ENCODE peak calls at places on chromosomes 7 and 10, in six cellular contexts. Y is activated naive CD4-positive, alpha-beta T cell treated with anti-CD3 and anti-CD28 coated beads, Interleukin-2, amount 50 U/mL, for 16 hours; R is activated CD8-positive, alpha-beta memory T cell treated with anti-CD3 and anti-CD28 coated beads for 24 hours; M is stimulated activated CD4-positive, alpha-beta T cell treated with anti-CD3 and anti-CD28 coated beads, Interleukin-1b, Interleukin-23, amount 100 ng/mL, for 1 hour; F is NCI-H2081; A is Right ventricle myocardium superior. L is an unnamed sample.

GRCh38 chr7:15015545-15016314 is 113.2 kb upstream of the DGKB start:
- DNase-seq in Y (no peak), R (no peak), M (no peak), F (peak; percentile 91), A (no peak), L (no peak)

GRCh38 chr10:50219646-50220045 is 31.7 kb downstream of the ASAH2 start:
- DNase-seq in Y (no peak), R (no peak), M (no peak), F (no peak), A (no peak), L (no peak)

GRCh38 chr10:106267591-106267990 is 896.9 kb downstream of the SORCS1 start:
- DNase-seq in Y (no peak), R (no peak), M (no peak), F (no peak), A (no peak), L (no peak)

GRCh38 chr7:45007571-45008328 is 7.7 kb downstream of the CCM2 start:
- DNase-seq in Y (no peak), R (no peak), M (no peak), F (no peak), A (no peak), L (no peak)

GRCh38 chr7:7304705-7305475 is 122.5 kb downstream of the C1GALT1 start:
- DNase-seq in Y (no peak), R (no peak), M (no peak), F (no peak), A (no peak), L (no peak)

GRCh38 chr10:104066945-104067344 is 18.7 kb downstream of the COL17A1 start:
- DNase-seq in Y (no peak), R (no peak), M (no peak), F (no peak), A (no peak), L (no peak)

GRCh38 chr7:78197447-78197846 is 398.9 kb downstream of the PHTF2 start:
- DNase-seq in Y (no peak), R (no peak), M (no peak), F (no peak), A (no peak), L (no peak)

GRCh38 chr7:100684534-100685042 is 9.5 kb downstream of the GIGYF1 start:
- DNase-seq in Y (no peak), R (peak; percentile 54), M (no peak), F (no peak), A (no peak), L (no peak)

GRCh38 chr10:3987142-3987974 is 202.3 kb upstream of the KLF6 start:
- DNase-seq in Y (no peak), R (no peak), M (no peak), F (no peak), A (no peak), L (no peak)